ENCODE peak calls at places on chromosomes 12 and 14, in ten cellular contexts. F is tibial nerve, S is WERI-Rb-1, N is fibroblast of lung, X is LHCN-M2, H is ACHN, W is uterus, V is midbrain, B is activated T-cell treated with anti-CD3 and anti-CD28 coated beads for 1 hour, D is osteocyte. G is an unnamed sample.

GRCh38 chr14:96304956-96305355 is 48.9 kb downstream of the BDKRB1 start:
- DNase-seq in F (no peak), S (peak), N (no peak), X (no peak), H (peak), W (no peak), V (no peak), B (no peak), D (no peak), G (peak)

GRCh38 chr12:108609535-108610335 is 11.9 kb upstream of the TMEM119 start:
- DNase-seq in F (peak), S (no peak), N (peak), X (peak), H (no peak), W (peak), V (no peak), B (no peak), D (peak), G (no peak)

GRCh38 chr14:59292028-59292427 is 103.6 kb downstream of the DAAM1 start:
- DNase-seq in F (no peak), S (no peak), N (no peak), X (no peak), H (no peak), W (no peak), V (no peak), B (no peak), D (no peak), G (no peak)

GRCh38 chr14:22472466-22472865 is 116.6 kb downstream of the DAD1 start:
- DNase-seq in F (no peak), S (peak), N (no peak), X (no peak), H (no peak), W (no peak), V (no peak), B (no peak), D (no peak), G (no peak)

GRCh38 chr14:90416649-90417237 is 19.9 kb downstream of the CALM1 start:
- DNase-seq in F (no peak), S (no peak), N (no peak), X (no peak), H (no peak), W (no peak), V (no peak), B (no peak), D (no peak), G (peak)

GRCh38 chr12:113091506-113091905 is 35.0 kb downstream of the DTX1 start:
- DNase-seq in F (no peak), S (no peak), N (no peak), X (no peak), H (no peak), W (no peak), V (no peak), B (no peak), D (no peak), G (no peak)

GRCh38 chr14:84546236-84546635 is 983.7 kb upstream of the FLRT2 start:
- DNase-seq in F (no peak), S (no peak), N (no peak), X (no peak), H (no peak), W (no peak), V (no peak), B (no peak), D (no peak), G (no peak)

GRCh38 chr12:82176761-82177490 is 181.3 kb downstream of the CCDC59 start:
- DNase-seq in F (no peak), S (no peak), N (peak), X (no peak), H (no peak), W (no peak), V (no peak), B (no peak), D (no peak), G (no peak)

GRCh38 chr12:117192057-117192456 is 1.8 kb upstream of the FBXO21 start:
- DNase-seq in F (no peak), S (no peak), N (no peak), X (no peak), H (no peak), W (no peak), V (no peak), B (no peak), D (no peak), G (peak)

GRCh38 chr14:69392481-69392880 is 5.6 kb downstream of the ERH start:
- DNase-seq in F (no peak), S (no peak), N (no peak), X (no peak), H (no peak), W (no peak), V (no peak), B (no peak), D (no peak), G (no peak)

GRCh38 chr14:74980746-74981661 is 21.7 kb upstream of the EIF2B2 start:
- DNase-seq in F (no peak), S (peak), N (peak), X (peak), H (peak), W (no peak), V (no peak), B (no peak), D (peak), G (peak)

GRCh38 chr14:53881161-53881846 is 75.3 kb downstream of the BMP4 start:
- DNase-seq in F (no peak), S (no peak), N (peak), X (peak), H (peak), W (no peak), V (no peak), B (no peak), D (no peak), G (no peak)

GRCh38 chr12:109573914-109574244 is 285 bp downstream of the MVK start:
- DNase-seq in F (no peak), S (no peak), N (no peak), X (no peak), H (peak), W (no peak), V (no peak), B (no peak), D (no peak), G (no peak)

GRCh38 chr12:129825316-129825715 is 78.5 kb downstream of the TMEM132D start:
- DNase-seq in F (no peak), S (no peak), N (no peak), X (no peak), H (no peak), W (no peak), V (no peak), B (no peak), D (no peak), G (no peak)

GRCh38 chr14:65880507-65880906 is 468.0 kb downstream of the FUT8 start:
- DNase-seq in F (no peak), S (no peak), N (no peak), X (no peak), H (no peak), W (no peak), V (no peak), B (no peak), D (no peak), G (no peak)

GRCh38 chr14:95370076-95370475 is 50.4 kb upstream of the CLMN start:
- DNase-seq in F (no peak), S (no peak), N (no peak), X (no peak), H (no peak), W (no peak), V (no peak), B (no peak), D (no peak), G (no peak)

GRCh38 chr12:123973552-123974341 is 732 bp downstream of the ZNF664 start:
- DNase-seq in F (no peak), S (no peak), N (peak), X (no peak), H (peak), W (peak), V (peak), B (peak), D (peak), G (peak)

GRCh38 chr12:75650989-75651695 is 139.7 kb upstream of the KRR1 start:
- DNase-seq in F (no peak), S (no peak), N (peak), X (no peak), H (no peak), W (peak), V (no peak), B (no peak), D (no peak), G (no peak)

GRCh38 chr12:5630101-5630500 is 198.2 kb downstream of the NTF3 start:
- DNase-seq in F (no peak), S (no peak), N (no peak), X (no peak), H (no peak), W (no peak), V (no peak), B (no peak), D (no peak), G (no peak)

GRCh38 chr12:9808531-9808930 is 18.8 kb upstream of the KLRF1 start:
- DNase-seq in F (no peak), S (no peak), N (no peak), X (no peak), H (no peak), W (no peak), V (no peak), B (no peak), D (no peak), G (no peak)

G was measured in islet precursor cell.